ENCODE peak calls at places on chromosomes 5 and 9, in five cellular contexts. One of them, this sample, is unnamed.

GRCh38 chr5:5271606-5272321 is 131.6 kb downstream of the ADAMTS16 start:
- ATAC-seq in RWPE2: peak
- ATAC-seq in activated CD4-positive, CD25-positive, alpha-beta regulatory T cell treated with anti-CD3 and anti-CD28 coated beads, Interleukin-2, amount 50 U/mL, for 24 hours: no peak
- ATAC-seq in stimulated activated effector memory CD8-positive, alpha-beta T cell treated with anti-CD3 and anti-CD28 coated beads, Interleukin-12 subunit alpha, Interleukin-12 subunit beta, amount 100 ng/mL, for 72 hours: no peak
- ATAC-seq in Right ventricle myocardium inferior: no peak
- ATAC-seq in this sample: no peak

GRCh38 chr5:82347213-82347947 is 69.2 kb upstream of the RPS23 start:
- ATAC-seq in RWPE2: peak
- ATAC-seq in activated CD4-positive, CD25-positive, alpha-beta regulatory T cell treated with anti-CD3 and anti-CD28 coated beads, Interleukin-2, amount 50 U/mL, for 24 hours: no peak
- ATAC-seq in stimulated activated effector memory CD8-positive, alpha-beta T cell treated with anti-CD3 and anti-CD28 coated beads, Interleukin-12 subunit alpha, Interleukin-12 subunit beta, amount 100 ng/mL, for 72 hours: no peak
- ATAC-seq in Right ventricle myocardium inferior: peak
- ATAC-seq in this sample: no peak

GRCh38 chr5:103434057-103434456 is 128.5 kb downstream of the NUDT12 start:
- ATAC-seq in RWPE2: no peak
- ATAC-seq in activated CD4-positive, CD25-positive, alpha-beta regulatory T cell treated with anti-CD3 and anti-CD28 coated beads, Interleukin-2, amount 50 U/mL, for 24 hours: no peak
- ATAC-seq in stimulated activated effector memory CD8-positive, alpha-beta T cell treated with anti-CD3 and anti-CD28 coated beads, Interleukin-12 subunit alpha, Interleukin-12 subunit beta, amount 100 ng/mL, for 72 hours: no peak
- ATAC-seq in Right ventricle myocardium inferior: no peak
- ATAC-seq in this sample: no peak

GRCh38 chr9:116572095-116572748 is 114.9 kb upstream of the TRIM32 start:
- ATAC-seq in RWPE2: peak
- ATAC-seq in activated CD4-positive, CD25-positive, alpha-beta regulatory T cell treated with anti-CD3 and anti-CD28 coated beads, Interleukin-2, amount 50 U/mL, for 24 hours: no peak
- ATAC-seq in stimulated activated effector memory CD8-positive, alpha-beta T cell treated with anti-CD3 and anti-CD28 coated beads, Interleukin-12 subunit alpha, Interleukin-12 subunit beta, amount 100 ng/mL, for 72 hours: peak
- ATAC-seq in Right ventricle myocardium inferior: peak
- ATAC-seq in this sample: peak

GRCh38 chr9:37377688-37378612 is 44.5 kb upstream of the GRHPR start:
- ATAC-seq in RWPE2: no peak
- ATAC-seq in activated CD4-positive, CD25-positive, alpha-beta regulatory T cell treated with anti-CD3 and anti-CD28 coated beads, Interleukin-2, amount 50 U/mL, for 24 hours: peak
- ATAC-seq in stimulated activated effector memory CD8-positive, alpha-beta T cell treated with anti-CD3 and anti-CD28 coated beads, Interleukin-12 subunit alpha, Interleukin-12 subunit beta, amount 100 ng/mL, for 72 hours: peak
- ATAC-seq in Right ventricle myocardium inferior: no peak
- ATAC-seq in this sample: peak

GRCh38 chr9:13557724-13558123 is 278.2 kb upstream of the MPDZ start:
- ATAC-seq in RWPE2: no peak
- ATAC-seq in activated CD4-positive, CD25-positive, alpha-beta regulatory T cell treated with anti-CD3 and anti-CD28 coated beads, Interleukin-2, amount 50 U/mL, for 24 hours: no peak
- ATAC-seq in stimulated activated effector memory CD8-positive, alpha-beta T cell treated with anti-CD3 and anti-CD28 coated beads, Interleukin-12 subunit alpha, Interleukin-12 subunit beta, amount 100 ng/mL, for 72 hours: no peak
- ATAC-seq in Right ventricle myocardium inferior: peak
- ATAC-seq in this sample: no peak

GRCh38 chr5:23820764-23821471 is 313.5 kb downstream of the PRDM9 start:
- ATAC-seq in RWPE2: peak
- ATAC-seq in activated CD4-positive, CD25-positive, alpha-beta regulatory T cell treated with anti-CD3 and anti-CD28 coated beads, Interleukin-2, amount 50 U/mL, for 24 hours: no peak
- ATAC-seq in stimulated activated effector memory CD8-positive, alpha-beta T cell treated with anti-CD3 and anti-CD28 coated beads, Interleukin-12 subunit alpha, Interleukin-12 subunit beta, amount 100 ng/mL, for 72 hours: no peak
- ATAC-seq in Right ventricle myocardium inferior: no peak
- ATAC-seq in this sample: no peak

GRCh38 chr9:18472915-18473314 is 1.0 kb upstream of the ADAMTSL1 start:
- ATAC-seq in RWPE2: no peak
- ATAC-seq in activated CD4-positive, CD25-positive, alpha-beta regulatory T cell treated with anti-CD3 and anti-CD28 coated beads, Interleukin-2, amount 50 U/mL, for 24 hours: no peak
- ATAC-seq in stimulated activated effector memory CD8-positive, alpha-beta T cell treated with anti-CD3 and anti-CD28 coated beads, Interleukin-12 subunit alpha, Interleukin-12 subunit beta, amount 100 ng/mL, for 72 hours: no peak
- ATAC-seq in Right ventricle myocardium inferior: no peak
- ATAC-seq in this sample: no peak

GRCh38 chr9:686381-686813 is 155.1 kb upstream of the DMRT1 start:
- ATAC-seq in RWPE2: peak
- ATAC-seq in activated CD4-positive, CD25-positive, alpha-beta regulatory T cell treated with anti-CD3 and anti-CD28 coated beads, Interleukin-2, amount 50 U/mL, for 24 hours: no peak
- ATAC-seq in stimulated activated effector memory CD8-positive, alpha-beta T cell treated with anti-CD3 and anti-CD28 coated beads, Interleukin-12 subunit alpha, Interleukin-12 subunit beta, amount 100 ng/mL, for 72 hours: no peak
- ATAC-seq in Right ventricle myocardium inferior: no peak
- ATAC-seq in this sample: no peak

GRCh38 chr5:131610198-131611063 is 24.6 kb downstream of the RAPGEF6 start:
- ATAC-seq in RWPE2: peak
- ATAC-seq in activated CD4-positive, CD25-positive, alpha-beta regulatory T cell treated with anti-CD3 and anti-CD28 coated beads, Interleukin-2, amount 50 U/mL, for 24 hours: no peak
- ATAC-seq in stimulated activated effector memory CD8-positive, alpha-beta T cell treated with anti-CD3 and anti-CD28 coated beads, Interleukin-12 subunit alpha, Interleukin-12 subunit beta, amount 100 ng/mL, for 72 hours: no peak
- ATAC-seq in Right ventricle myocardium inferior: no peak
- ATAC-seq in this sample: no peak

GRCh38 chr9:82745919-82746318 is 317.0 kb downstream of the RASEF start:
- ATAC-seq in RWPE2: no peak
- ATAC-seq in activated CD4-positive, CD25-positive, alpha-beta regulatory T cell treated with anti-CD3 and anti-CD28 coated beads, Interleukin-2, amount 50 U/mL, for 24 hours: no peak
- ATAC-seq in stimulated activated effector memory CD8-positive, alpha-beta T cell treated with anti-CD3 and anti-CD28 coated beads, Interleukin-12 subunit alpha, Interleukin-12 subunit beta, amount 100 ng/mL, for 72 hours: no peak
- ATAC-seq in Right ventricle myocardium inferior: no peak
- ATAC-seq in this sample: no peak

GRCh38 chr5:138610468-138611294 is 35.5 kb upstream of the HSPA9 start:
- ATAC-seq in RWPE2: no peak
- ATAC-seq in activated CD4-positive, CD25-positive, alpha-beta regulatory T cell treated with anti-CD3 and anti-CD28 coated beads, Interleukin-2, amount 50 U/mL, for 24 hours: no peak
- ATAC-seq in stimulated activated effector memory CD8-positive, alpha-beta T cell treated with anti-CD3 and anti-CD28 coated beads, Interleukin-12 subunit alpha, Interleukin-12 subunit beta, amount 100 ng/mL, for 72 hours: peak
- ATAC-seq in Right ventricle myocardium inferior: peak
- ATAC-seq in this sample: no peak